ENCODE peak calls at places on chromosomes 16 and 17, in eight cellular contexts. One of them, this sample, is unnamed.

GRCh38 chr17:7341842-7342241 is 5.5 kb downstream of the ACAP1 start:
- DNase-seq in IMR-90: no peak
- DNase-seq in GM13977: no peak
- DNase-seq in AG10803: no peak
- DNase-seq in keratinocyte: no peak
- DNase-seq in lower lobe of right lung: no peak
- DNase-seq in MM.1S: no peak
- DNase-seq in neural progenitor cell: no peak
- DNase-seq in this sample: no peak

GRCh38 chr17:4362141-4362540 is 4.3 kb downstream of the UBE2G1 start:
- DNase-seq in IMR-90: no peak
- DNase-seq in GM13977: no peak
- DNase-seq in AG10803: no peak
- DNase-seq in keratinocyte: no peak
- DNase-seq in lower lobe of right lung: no peak
- DNase-seq in MM.1S: no peak
- DNase-seq in neural progenitor cell: no peak
- DNase-seq in this sample: peak

GRCh38 chr17:50147841-50148225 is 2.6 kb downstream of the PPP1R9B start:
- DNase-seq in IMR-90: no peak
- DNase-seq in GM13977: no peak
- DNase-seq in AG10803: peak
- DNase-seq in keratinocyte: no peak
- DNase-seq in lower lobe of right lung: no peak
- DNase-seq in MM.1S: no peak
- DNase-seq in neural progenitor cell: no peak
- DNase-seq in this sample: no peak

GRCh38 chr17:50642722-50643656 is 8.3 kb downstream of the ABCC3 start:
- DNase-seq in IMR-90: no peak
- DNase-seq in GM13977: no peak
- DNase-seq in AG10803: no peak
- DNase-seq in keratinocyte: peak
- DNase-seq in lower lobe of right lung: no peak
- DNase-seq in MM.1S: no peak
- DNase-seq in neural progenitor cell: no peak
- DNase-seq in this sample: no peak

GRCh38 chr17:28228109-28228840 is 90.7 kb upstream of the TMEM97 start:
- DNase-seq in IMR-90: no peak
- DNase-seq in GM13977: no peak
- DNase-seq in AG10803: no peak
- DNase-seq in keratinocyte: no peak
- DNase-seq in lower lobe of right lung: no peak
- DNase-seq in MM.1S: no peak
- DNase-seq in neural progenitor cell: peak
- DNase-seq in this sample: no peak

GRCh38 chr17:76700627-76701470 is 9.9 kb downstream of the MXRA7 start:
- DNase-seq in IMR-90: peak
- DNase-seq in GM13977: no peak
- DNase-seq in AG10803: peak
- DNase-seq in keratinocyte: no peak
- DNase-seq in lower lobe of right lung: no peak
- DNase-seq in MM.1S: no peak
- DNase-seq in neural progenitor cell: peak
- DNase-seq in this sample: peak

GRCh38 chr17:76801706-76802105 is 63.8 kb downstream of the MFSD11 start:
- DNase-seq in IMR-90: no peak
- DNase-seq in GM13977: no peak
- DNase-seq in AG10803: no peak
- DNase-seq in keratinocyte: no peak
- DNase-seq in lower lobe of right lung: no peak
- DNase-seq in MM.1S: no peak
- DNase-seq in neural progenitor cell: no peak
- DNase-seq in this sample: no peak

GRCh38 chr17:12789976-12790805 is 893 bp downstream of the ARHGAP44 start:
- DNase-seq in IMR-90: no peak
- DNase-seq in GM13977: no peak
- DNase-seq in AG10803: no peak
- DNase-seq in keratinocyte: no peak
- DNase-seq in lower lobe of right lung: no peak
- DNase-seq in MM.1S: no peak
- DNase-seq in neural progenitor cell: peak
- DNase-seq in this sample: no peak

GRCh38 chr17:28466521-28467048 is 6.9 kb upstream of the SLC13A2 start:
- DNase-seq in IMR-90: no peak
- DNase-seq in GM13977: no peak
- DNase-seq in AG10803: no peak
- DNase-seq in keratinocyte: no peak
- DNase-seq in lower lobe of right lung: no peak
- DNase-seq in MM.1S: no peak
- DNase-seq in neural progenitor cell: no peak
- DNase-seq in this sample: no peak

GRCh38 chr17:321386-321941 is 31.1 kb downstream of the RPH3AL start:
- DNase-seq in IMR-90: no peak
- DNase-seq in GM13977: no peak
- DNase-seq in AG10803: no peak
- DNase-seq in keratinocyte: no peak
- DNase-seq in lower lobe of right lung: no peak
- DNase-seq in MM.1S: no peak
- DNase-seq in neural progenitor cell: no peak
- DNase-seq in this sample: no peak

GRCh38 chr17:35875439-35876139 is 4.6 kb downstream of the CCL5 start:
- DNase-seq in IMR-90: no peak
- DNase-seq in GM13977: peak
- DNase-seq in AG10803: no peak
- DNase-seq in keratinocyte: no peak
- DNase-seq in lower lobe of right lung: no peak
- DNase-seq in MM.1S: peak
- DNase-seq in neural progenitor cell: no peak
- DNase-seq in this sample: no peak

GRCh38 chr17:74297941-74298340 is 23.9 kb downstream of the DNAI2 start:
- DNase-seq in IMR-90: no peak
- DNase-seq in GM13977: no peak
- DNase-seq in AG10803: no peak
- DNase-seq in keratinocyte: no peak
- DNase-seq in lower lobe of right lung: no peak
- DNase-seq in MM.1S: no peak
- DNase-seq in neural progenitor cell: no peak
- DNase-seq in this sample: no peak

GRCh38 chr16:71622088-71622487 is 3.9 kb upstream of the MARVELD3 start:
- DNase-seq in IMR-90: no peak
- DNase-seq in GM13977: no peak
- DNase-seq in AG10803: no peak
- DNase-seq in keratinocyte: no peak
- DNase-seq in lower lobe of right lung: no peak
- DNase-seq in MM.1S: peak
- DNase-seq in neural progenitor cell: no peak
- DNase-seq in this sample: no peak

GRCh38 chr16:70685061-70685937 is 554 bp downstream of the MTSS2 start:
- DNase-seq in IMR-90: no peak
- DNase-seq in GM13977: peak
- DNase-seq in AG10803: no peak
- DNase-seq in keratinocyte: no peak
- DNase-seq in lower lobe of right lung: no peak
- DNase-seq in MM.1S: no peak
- DNase-seq in neural progenitor cell: no peak
- DNase-seq in this sample: no peak

GRCh38 chr16:1791943-1792812 is 1.3 kb downstream of the IGFALS start:
- DNase-seq in IMR-90: no peak
- DNase-seq in GM13977: no peak
- DNase-seq in AG10803: no peak
- DNase-seq in keratinocyte: no peak
- DNase-seq in lower lobe of right lung: peak
- DNase-seq in MM.1S: no peak
- DNase-seq in neural progenitor cell: no peak
- DNase-seq in this sample: no peak

GRCh38 chr17:58269557-58270291 is 11.0 kb downstream of the MPO start:
- DNase-seq in IMR-90: no peak
- DNase-seq in GM13977: no peak
- DNase-seq in AG10803: no peak
- DNase-seq in keratinocyte: no peak
- DNase-seq in lower lobe of right lung: no peak
- DNase-seq in MM.1S: no peak
- DNase-seq in neural progenitor cell: no peak
- DNase-seq in this sample: no peak

GRCh38 chr16:49442805-49443204 is 69.2 kb downstream of the C16orf78 start:
- DNase-seq in IMR-90: no peak
- DNase-seq in GM13977: no peak
- DNase-seq in AG10803: no peak
- DNase-seq in keratinocyte: no peak
- DNase-seq in lower lobe of right lung: no peak
- DNase-seq in MM.1S: no peak
- DNase-seq in neural progenitor cell: no peak
- DNase-seq in this sample: no peak

GRCh38 chr16:16828913-16829398 is 450.0 kb downstream of the NPIPA7 start:
- DNase-seq in IMR-90: no peak
- DNase-seq in GM13977: no peak
- DNase-seq in AG10803: no peak
- DNase-seq in keratinocyte: no peak
- DNase-seq in lower lobe of right lung: no peak
- DNase-seq in MM.1S: no peak
- DNase-seq in neural progenitor cell: peak
- DNase-seq in this sample: no peak
- TF ChIP-seq CTCF in IMR-90: no peak
- TF ChIP-seq CTCF in GM13977: no peak
- TF ChIP-seq CTCF in AG10803: no peak
- TF ChIP-seq CTCF in keratinocyte: no peak
- TF ChIP-seq CTCF in lower lobe of right lung: no peak
- TF ChIP-seq CTCF in MM.1S: no peak
- TF ChIP-seq CTCF in neural progenitor cell: no peak
- TF ChIP-seq CTCF in this sample: no peak

DNA sequence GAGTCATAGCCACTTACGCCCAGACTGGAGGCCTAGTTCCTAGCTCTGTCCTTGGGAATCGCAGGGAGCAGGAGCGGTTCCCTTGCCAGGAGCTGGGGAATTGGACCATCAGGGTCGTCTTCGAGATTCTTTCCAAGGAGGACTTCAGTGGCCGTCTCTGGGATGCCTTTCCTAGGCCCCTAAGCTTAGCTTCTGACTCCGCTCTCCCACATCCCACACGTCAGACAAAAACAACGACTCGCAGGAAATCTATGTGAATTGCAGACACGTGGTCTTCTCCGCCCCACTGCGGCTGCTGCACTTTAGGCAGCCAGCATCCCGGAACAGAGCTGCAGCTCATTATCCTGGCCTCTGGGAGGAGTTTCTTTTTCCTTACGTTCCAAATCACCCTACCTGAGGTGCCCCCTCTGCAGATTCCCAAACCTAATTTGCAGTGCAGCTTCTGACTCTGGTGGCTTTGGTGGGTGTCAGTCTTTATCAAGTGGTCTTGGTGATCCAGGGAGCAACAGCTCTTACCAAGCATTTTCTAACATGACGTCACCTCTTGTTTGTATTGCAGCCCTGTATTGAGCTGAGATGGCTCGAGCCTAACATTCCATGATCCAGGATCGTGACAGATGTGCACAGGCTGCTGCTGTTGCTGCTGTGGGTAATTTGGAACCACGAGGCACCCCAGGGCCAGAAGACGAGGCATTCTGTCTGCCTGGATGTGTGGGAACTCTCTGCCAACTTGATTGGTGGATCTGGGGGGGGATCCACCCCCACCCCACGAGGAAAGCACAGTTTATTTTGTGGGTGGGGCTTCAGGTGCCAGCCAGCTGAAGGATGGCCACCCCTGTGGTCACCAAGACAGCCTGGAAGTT is 1.1 kb downstream of the KATNB1 start:
- DNase-seq in IMR-90: peak
- DNase-seq in GM13977: no peak
- DNase-seq in AG10803: peak
- DNase-seq in keratinocyte: no peak
- DNase-seq in lower lobe of right lung: no peak
- DNase-seq in MM.1S: peak
- DNase-seq in neural progenitor cell: peak
- DNase-seq in this sample: peak
- TF ChIP-seq CTCF in IMR-90: peak
- TF ChIP-seq CTCF in GM13977: peak
- TF ChIP-seq CTCF in AG10803: peak
- TF ChIP-seq CTCF in keratinocyte: peak
- TF ChIP-seq CTCF in lower lobe of right lung: peak
- TF ChIP-seq CTCF in MM.1S: no peak
- TF ChIP-seq CTCF in neural progenitor cell: no peak
- TF ChIP-seq CTCF in this sample: peak

GRCh38 chr16:67158637-67159600 is 790 bp downstream of the TRADD start:
- DNase-seq in IMR-90: no peak
- DNase-seq in GM13977: peak
- DNase-seq in AG10803: no peak
- DNase-seq in keratinocyte: no peak
- DNase-seq in lower lobe of right lung: peak
- DNase-seq in MM.1S: peak
- DNase-seq in neural progenitor cell: peak
- DNase-seq in this sample: no peak
- TF ChIP-seq CTCF in IMR-90: no peak
- TF ChIP-seq CTCF in GM13977: no peak
- TF ChIP-seq CTCF in AG10803: no peak
- TF ChIP-seq CTCF in keratinocyte: no peak
- TF ChIP-seq CTCF in lower lobe of right lung: no peak
- TF ChIP-seq CTCF in MM.1S: no peak
- TF ChIP-seq CTCF in neural progenitor cell: no peak
- TF ChIP-seq CTCF in this sample: no peak

DNA sequence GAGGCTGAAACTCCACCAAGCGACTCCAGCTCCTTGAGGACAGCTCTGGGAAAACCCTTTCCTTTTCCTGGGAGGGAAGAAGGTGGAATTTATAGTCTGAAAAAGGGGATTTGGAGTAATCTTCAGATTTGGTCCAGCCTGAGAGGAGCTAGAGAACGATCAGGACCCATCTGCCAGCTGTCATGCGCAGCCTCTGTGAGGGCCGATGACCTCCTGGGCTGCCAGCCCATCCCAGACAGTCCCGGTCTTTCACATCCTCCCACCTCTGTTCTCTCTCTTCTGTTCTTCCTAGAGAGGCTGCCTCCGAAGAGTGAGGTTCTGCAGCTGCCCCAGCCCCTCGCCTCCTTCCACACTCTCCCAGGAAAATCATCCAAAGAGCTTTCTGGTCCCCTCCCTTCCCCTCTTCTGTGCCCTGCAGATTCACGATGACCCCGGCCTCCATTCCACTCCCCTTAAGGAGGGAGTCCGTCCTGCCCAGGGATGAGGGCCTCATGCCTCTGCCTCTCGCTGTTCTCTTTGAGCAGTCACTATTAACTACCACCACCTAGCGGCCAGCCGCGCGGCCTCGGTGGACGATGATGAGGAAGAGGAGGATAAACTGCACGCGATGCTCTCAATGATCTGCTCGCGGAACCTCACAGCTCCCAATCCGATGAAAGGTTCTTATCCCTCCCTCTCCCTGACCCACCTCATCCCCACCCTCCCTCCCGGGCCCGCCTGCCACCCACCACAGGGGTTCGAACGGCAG is 29.6 kb downstream of the SGSM2 start:
- DNase-seq in IMR-90: no peak
- DNase-seq in GM13977: no peak
- DNase-seq in AG10803: no peak
- DNase-seq in keratinocyte: no peak
- DNase-seq in lower lobe of right lung: no peak
- DNase-seq in MM.1S: no peak
- DNase-seq in neural progenitor cell: peak
- DNase-seq in this sample: no peak
- TF ChIP-seq CTCF in IMR-90: peak
- TF ChIP-seq CTCF in GM13977: no peak
- TF ChIP-seq CTCF in AG10803: no peak
- TF ChIP-seq CTCF in keratinocyte: no peak
- TF ChIP-seq CTCF in lower lobe of right lung: no peak
- TF ChIP-seq CTCF in MM.1S: no peak
- TF ChIP-seq CTCF in neural progenitor cell: peak
- TF ChIP-seq CTCF in this sample: peak